ENCODE peak calls at places on chromosomes 7 and 10, in six cellular contexts. One of them, this sample, is unnamed.

GRCh38 chr7:83060218-83060617 is 102.5 kb downstream of the PCLO start:
- DNase-seq in heart left ventricle: peak
- DNase-seq in breast epithelium: no peak
- DNase-seq in uterus: no peak
- DNase-seq in upper lobe of left lung: no peak
- DNase-seq in esophagus squamous epithelium: no peak
- DNase-seq in this sample: no peak

GRCh38 chr7:36723951-36724664 is at the start of gene AOAH:
- DNase-seq in heart left ventricle: peak
- DNase-seq in breast epithelium: no peak
- DNase-seq in uterus: no peak
- DNase-seq in upper lobe of left lung: no peak
- DNase-seq in esophagus squamous epithelium: peak
- DNase-seq in this sample: peak

GRCh38 chr10:116155191-116155590 is 117.8 kb downstream of the GFRA1 start:
- DNase-seq in heart left ventricle: no peak
- DNase-seq in breast epithelium: no peak
- DNase-seq in uterus: no peak
- DNase-seq in upper lobe of left lung: no peak
- DNase-seq in esophagus squamous epithelium: no peak
- DNase-seq in this sample: no peak

GRCh38 chr10:122448600-122448999 is 5.9 kb upstream of the ARMS2 start:
- DNase-seq in heart left ventricle: no peak
- DNase-seq in breast epithelium: no peak
- DNase-seq in uterus: no peak
- DNase-seq in upper lobe of left lung: no peak
- DNase-seq in esophagus squamous epithelium: no peak
- DNase-seq in this sample: no peak

GRCh38 chr10:52314007-52314821 is at the start of gene DKK1:
- DNase-seq in heart left ventricle: peak
- DNase-seq in breast epithelium: no peak
- DNase-seq in uterus: no peak
- DNase-seq in upper lobe of left lung: peak
- DNase-seq in esophagus squamous epithelium: no peak
- DNase-seq in this sample: peak

GRCh38 chr10:5033061-5033770 is 29.6 kb upstream of the AKR1C2 start:
- DNase-seq in heart left ventricle: no peak
- DNase-seq in breast epithelium: no peak
- DNase-seq in uterus: no peak
- DNase-seq in upper lobe of left lung: no peak
- DNase-seq in esophagus squamous epithelium: no peak
- DNase-seq in this sample: no peak

GRCh38 chr10:74150151-74151056 is at the start of gene AP3M1:
- DNase-seq in heart left ventricle: peak
- DNase-seq in breast epithelium: peak
- DNase-seq in uterus: peak
- DNase-seq in upper lobe of left lung: peak
- DNase-seq in esophagus squamous epithelium: peak
- DNase-seq in this sample: peak

GRCh38 chr10:95560288-95561199 is 627 bp downstream of the SORBS1 start:
- DNase-seq in heart left ventricle: peak
- DNase-seq in breast epithelium: peak
- DNase-seq in uterus: peak
- DNase-seq in upper lobe of left lung: peak
- DNase-seq in esophagus squamous epithelium: no peak
- DNase-seq in this sample: peak

GRCh38 chr7:4716946-4717694 is 35.0 kb downstream of the FOXK1 start:
- DNase-seq in heart left ventricle: no peak
- DNase-seq in breast epithelium: no peak
- DNase-seq in uterus: no peak
- DNase-seq in upper lobe of left lung: no peak
- DNase-seq in esophagus squamous epithelium: no peak
- DNase-seq in this sample: no peak

GRCh38 chr7:75688200-75689136 is 50.3 kb downstream of the HIP1 start:
- DNase-seq in heart left ventricle: peak
- DNase-seq in breast epithelium: no peak
- DNase-seq in uterus: no peak
- DNase-seq in upper lobe of left lung: peak
- DNase-seq in esophagus squamous epithelium: no peak
- DNase-seq in this sample: no peak

GRCh38 chr10:21372651-21373410 is 152.7 kb downstream of the SKIDA1 start:
- DNase-seq in heart left ventricle: peak
- DNase-seq in breast epithelium: no peak
- DNase-seq in uterus: peak
- DNase-seq in upper lobe of left lung: no peak
- DNase-seq in esophagus squamous epithelium: no peak
- DNase-seq in this sample: peak

GRCh38 chr10:89332092-89332633 is 4.4 kb downstream of the IFIT3 start:
- DNase-seq in heart left ventricle: no peak
- DNase-seq in breast epithelium: no peak
- DNase-seq in uterus: no peak
- DNase-seq in upper lobe of left lung: no peak
- DNase-seq in esophagus squamous epithelium: no peak
- DNase-seq in this sample: no peak

GRCh38 chr7:130890176-130891020 is 156.4 kb upstream of the KLF14 start:
- DNase-seq in heart left ventricle: no peak
- DNase-seq in breast epithelium: no peak
- DNase-seq in uterus: no peak
- DNase-seq in upper lobe of left lung: no peak
- DNase-seq in esophagus squamous epithelium: no peak
- DNase-seq in this sample: no peak

GRCh38 chr7:77685219-77685618 is 11.0 kb upstream of the RSBN1L start:
- DNase-seq in heart left ventricle: no peak
- DNase-seq in breast epithelium: no peak
- DNase-seq in uterus: no peak
- DNase-seq in upper lobe of left lung: no peak
- DNase-seq in esophagus squamous epithelium: no peak
- DNase-seq in this sample: peak

GRCh38 chr10:28385748-28386507 is 83.1 kb upstream of the MPP7 start:
- DNase-seq in heart left ventricle: no peak
- DNase-seq in breast epithelium: no peak
- DNase-seq in uterus: no peak
- DNase-seq in upper lobe of left lung: no peak
- DNase-seq in esophagus squamous epithelium: no peak
- DNase-seq in this sample: no peak

GRCh38 chr10:110056822-110057221 is 49.0 kb downstream of the ADD3 start:
- DNase-seq in heart left ventricle: no peak
- DNase-seq in breast epithelium: no peak
- DNase-seq in uterus: no peak
- DNase-seq in upper lobe of left lung: no peak
- DNase-seq in esophagus squamous epithelium: no peak
- DNase-seq in this sample: no peak

GRCh38 chr10:19498348-19499290 is 317.6 kb upstream of the PLXDC2 start:
- DNase-seq in heart left ventricle: no peak
- DNase-seq in breast epithelium: no peak
- DNase-seq in uterus: peak
- DNase-seq in upper lobe of left lung: no peak
- DNase-seq in esophagus squamous epithelium: no peak
- DNase-seq in this sample: no peak

GRCh38 chr10:51176976-51177690 is 102.8 kb downstream of the PRKG1 start:
- DNase-seq in heart left ventricle: no peak
- DNase-seq in breast epithelium: no peak
- DNase-seq in uterus: no peak
- DNase-seq in upper lobe of left lung: no peak
- DNase-seq in esophagus squamous epithelium: no peak
- DNase-seq in this sample: no peak

GRCh38 chr10:11578802-11579255 is 32.6 kb downstream of the USP6NL start:
- DNase-seq in heart left ventricle: no peak
- DNase-seq in breast epithelium: no peak
- DNase-seq in uterus: no peak
- DNase-seq in upper lobe of left lung: no peak
- DNase-seq in esophagus squamous epithelium: no peak
- DNase-seq in this sample: no peak

GRCh38 chr10:8360814-8361509 is 306.5 kb downstream of the GATA3 start:
- DNase-seq in heart left ventricle: no peak
- DNase-seq in breast epithelium: no peak
- DNase-seq in uterus: no peak
- DNase-seq in upper lobe of left lung: no peak
- DNase-seq in esophagus squamous epithelium: no peak
- DNase-seq in this sample: no peak

GRCh38 chr10:8279598-8279997 is 225.1 kb downstream of the GATA3 start:
- DNase-seq in heart left ventricle: no peak
- DNase-seq in breast epithelium: no peak
- DNase-seq in uterus: no peak
- DNase-seq in upper lobe of left lung: no peak
- DNase-seq in esophagus squamous epithelium: no peak
- DNase-seq in this sample: no peak

GRCh38 chr7:100694196-100694745 is at the start of gene GIGYF1:
- DNase-seq in heart left ventricle: peak
- DNase-seq in breast epithelium: peak
- DNase-seq in uterus: peak
- DNase-seq in upper lobe of left lung: peak
- DNase-seq in esophagus squamous epithelium: no peak
- DNase-seq in this sample: no peak
- TF ChIP-seq POLR2A in heart left ventricle: no peak
- TF ChIP-seq POLR2A in breast epithelium: no peak
- TF ChIP-seq POLR2A in uterus: no peak
- TF ChIP-seq POLR2A in upper lobe of left lung: no peak
- TF ChIP-seq POLR2A in esophagus squamous epithelium: no peak
- TF ChIP-seq POLR2A in this sample: no peak

GRCh38 chr7:31192996-31193395 is 140.9 kb downstream of the ADCYAP1R1 start:
- DNase-seq in heart left ventricle: peak
- DNase-seq in breast epithelium: peak
- DNase-seq in uterus: peak
- DNase-seq in upper lobe of left lung: peak
- DNase-seq in esophagus squamous epithelium: no peak
- DNase-seq in this sample: no peak
- TF ChIP-seq CTCF in heart left ventricle: peak
- TF ChIP-seq CTCF in breast epithelium: peak
- TF ChIP-seq CTCF in uterus: peak
- TF ChIP-seq CTCF in upper lobe of left lung: peak
- TF ChIP-seq CTCF in esophagus squamous epithelium: peak
- TF ChIP-seq CTCF in this sample: no peak

DNA sequence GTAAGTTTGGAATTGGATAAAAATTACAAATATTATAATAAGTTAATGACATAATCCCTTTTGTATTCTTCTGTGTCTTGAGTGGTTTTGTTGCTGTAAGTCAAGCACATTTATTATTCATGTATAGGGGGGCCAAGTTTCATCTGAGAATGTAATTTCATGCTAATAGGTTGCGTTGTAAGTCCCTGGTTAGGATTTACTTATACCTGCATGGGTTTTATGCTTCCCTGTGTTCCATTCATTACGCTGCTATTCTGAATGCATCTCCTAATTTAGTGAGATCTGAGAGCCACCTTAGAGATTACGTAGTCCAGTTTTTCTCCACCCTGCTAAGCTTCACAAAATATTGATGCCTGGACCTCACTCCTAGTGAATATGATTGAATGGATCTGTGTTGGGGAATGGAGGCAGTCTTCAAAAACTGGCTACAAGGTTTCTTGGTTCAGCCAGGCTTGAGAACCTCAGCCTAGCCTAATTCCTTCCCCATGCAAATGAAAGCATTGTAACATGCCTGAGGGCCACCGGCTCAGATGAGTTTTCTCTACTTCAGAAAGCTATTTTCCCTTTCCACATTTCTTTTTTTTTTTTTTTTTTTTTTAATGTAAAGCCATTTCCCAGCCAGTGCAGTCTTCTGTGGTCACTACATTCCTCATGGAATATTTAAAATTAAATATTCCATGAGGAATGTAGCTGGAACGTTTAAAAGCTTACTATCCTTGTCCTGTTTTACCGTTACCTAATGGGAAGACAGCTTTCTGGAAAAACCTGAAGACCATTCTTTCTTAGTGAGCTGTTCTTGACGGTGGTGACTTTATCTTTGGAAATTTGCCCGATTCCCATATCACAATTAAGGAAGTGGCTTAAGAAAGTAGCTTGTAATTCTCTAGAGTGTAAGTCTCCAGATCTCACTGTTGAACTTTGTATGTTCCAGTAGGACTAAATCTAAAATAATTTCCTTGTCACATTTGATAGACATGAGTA is 16.0 kb downstream of the PAPSS2 start:
- DNase-seq in heart left ventricle: no peak
- DNase-seq in breast epithelium: no peak
- DNase-seq in uterus: no peak
- DNase-seq in upper lobe of left lung: no peak
- DNase-seq in esophagus squamous epithelium: no peak
- DNase-seq in this sample: no peak
- H3K4me3 ChIP-seq in heart left ventricle: no peak
- H3K4me3 ChIP-seq in breast epithelium: no peak
- H3K4me3 ChIP-seq in uterus: no peak
- H3K4me3 ChIP-seq in upper lobe of left lung: no peak
- H3K4me3 ChIP-seq in esophagus squamous epithelium: no peak
- H3K4me3 ChIP-seq in this sample: no peak

GRCh38 chr7:156889746-156890145 is 3.2 kb downstream of the LMBR1 start:
- DNase-seq in heart left ventricle: no peak
- DNase-seq in breast epithelium: no peak
- DNase-seq in uterus: no peak
- DNase-seq in upper lobe of left lung: no peak
- DNase-seq in esophagus squamous epithelium: no peak
- DNase-seq in this sample: no peak

GRCh38 chr7:156892086-156892800 is 740 bp downstream of the LMBR1 start:
- DNase-seq in heart left ventricle: peak
- DNase-seq in breast epithelium: no peak
- DNase-seq in uterus: peak
- DNase-seq in upper lobe of left lung: peak
- DNase-seq in esophagus squamous epithelium: no peak
- DNase-seq in this sample: peak

GRCh38 chr7:156896388-156897022 is 3.5 kb upstream of the LMBR1 start:
- DNase-seq in heart left ventricle: no peak
- DNase-seq in breast epithelium: no peak
- DNase-seq in uterus: no peak
- DNase-seq in upper lobe of left lung: no peak
- DNase-seq in esophagus squamous epithelium: no peak
- DNase-seq in this sample: no peak

GRCh38 chr7:156895024-156895780 is 2.2 kb upstream of the LMBR1 start:
- DNase-seq in heart left ventricle: peak
- DNase-seq in breast epithelium: no peak
- DNase-seq in uterus: no peak
- DNase-seq in upper lobe of left lung: no peak
- DNase-seq in esophagus squamous epithelium: no peak
- DNase-seq in this sample: peak

DNA sequence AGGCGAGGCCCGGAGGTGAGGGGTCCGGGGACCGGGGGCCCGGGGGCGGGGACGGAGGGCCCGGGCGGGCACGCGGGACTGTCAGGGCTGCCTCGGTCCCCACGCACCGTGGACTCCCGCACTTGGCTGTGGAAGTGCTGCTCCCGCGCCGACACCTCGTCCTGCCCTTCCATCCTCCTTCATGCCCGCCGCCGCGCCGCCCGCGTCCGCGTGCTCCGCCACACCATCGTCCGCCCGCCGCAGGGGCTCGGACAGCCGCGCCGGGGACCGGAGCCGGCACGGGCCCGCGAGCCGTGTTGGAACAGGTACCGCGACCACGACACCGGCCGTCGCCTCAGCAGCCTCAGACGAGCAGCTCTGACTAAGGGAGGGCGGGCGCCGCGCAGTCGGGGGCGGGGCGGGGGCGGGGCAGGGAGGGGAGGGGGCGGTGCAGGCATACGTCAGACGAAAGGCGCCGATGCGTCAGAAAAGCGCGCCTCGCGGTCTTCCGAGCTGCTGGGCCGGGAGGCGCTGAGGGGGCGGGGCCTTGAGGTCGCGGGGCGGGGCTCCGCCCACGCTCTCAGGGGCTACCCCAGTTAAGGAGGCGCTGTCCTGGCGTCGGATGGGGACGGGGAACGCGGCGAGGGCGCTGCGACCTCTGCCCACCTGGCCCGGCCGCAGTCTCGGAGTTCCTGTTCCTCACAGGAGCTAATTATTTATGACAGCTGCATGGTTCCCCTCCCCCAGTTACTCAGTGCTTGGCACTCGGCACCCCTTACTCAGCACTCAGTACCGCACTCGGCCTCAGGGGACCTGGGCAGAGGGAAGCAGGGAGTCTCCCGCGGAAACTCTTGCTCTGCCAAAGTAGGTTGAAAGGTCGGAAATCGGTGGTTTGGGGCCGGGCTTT is at the start of gene LMBR1:
- DNase-seq in heart left ventricle: peak
- DNase-seq in breast epithelium: peak
- DNase-seq in uterus: peak
- DNase-seq in upper lobe of left lung: peak
- DNase-seq in esophagus squamous epithelium: peak
- DNase-seq in this sample: peak
- TF ChIP-seq POLR2A in heart left ventricle: peak
- TF ChIP-seq POLR2A in breast epithelium: peak
- TF ChIP-seq POLR2A in uterus: peak
- TF ChIP-seq POLR2A in upper lobe of left lung: peak
- TF ChIP-seq POLR2A in esophagus squamous epithelium: peak
- TF ChIP-seq POLR2A in this sample: peak